ENCODE peak calls at places on chromosomes 2 and 18, in six cellular contexts. Z is HCT116, G is heart right ventricle, V is K562, B is pancreas, S is SJSA1. A is an unnamed sample.

GRCh38 chr2:108988076-108988795 is 784 bp downstream of the EDAR start:
- DNase-seq in V (no peak), B (no peak), G (no peak), S (no peak), Z (no peak), A (no peak)

GRCh38 chr2:86382108-86382507 is 44.7 kb upstream of the REEP1 start:
- DNase-seq in Z (no peak), V (no peak), S (no peak), G (no peak), B (no peak), A (no peak)

GRCh38 chr2:209771474-209772292 is at the start of gene UNC80:
- DNase-seq in S (peak), V (peak), B (peak), Z (no peak), G (peak), A (peak)

GRCh38 chr2:161992526-161992925 is 81.5 kb downstream of the DPP4 start:
- DNase-seq in G (no peak), B (no peak), Z (no peak), V (no peak), S (no peak), A (no peak)

GRCh38 chr2:37020212-37020886 is 54.0 kb upstream of the STRN start:
- DNase-seq in B (no peak), Z (no peak), G (peak), S (no peak), V (no peak), A (no peak)

GRCh38 chr18:11990541-11990940 is 9.2 kb downstream of the IMPA2 start:
- DNase-seq in S (no peak), V (no peak), B (no peak), Z (no peak), G (no peak), A (no peak)

GRCh38 chr2:8605350-8606065 is 76.3 kb upstream of the ID2 start:
- DNase-seq in V (no peak), G (no peak), Z (no peak), S (peak), B (no peak), A (no peak)

GRCh38 chr2:48343154-48343553 is 186.8 kb upstream of the STON1 start:
- DNase-seq in Z (no peak), V (no peak), G (no peak), B (no peak), S (no peak), A (no peak)

GRCh38 chr2:222174450-222174849 is 124.3 kb downstream of the PAX3 start:
- DNase-seq in S (no peak), B (no peak), Z (no peak), V (no peak), G (no peak), A (no peak)

GRCh38 chr2:219687882-219688559 is 60.6 kb downstream of the SLC4A3 start:
- DNase-seq in S (no peak), V (no peak), B (no peak), G (no peak), Z (peak), A (no peak)

GRCh38 chr2:190235551-190235950 is 84.1 kb downstream of the HIBCH start:
- DNase-seq in V (no peak), Z (no peak), G (no peak), B (no peak), S (no peak), A (no peak)

GRCh38 chr18:31329787-31330438 is 12.0 kb downstream of the DSG1 start:
- DNase-seq in G (no peak), Z (no peak), B (no peak), S (no peak), V (no peak), A (no peak)

GRCh38 chr2:146037334-146037870 is 1517.5 kb upstream of the ZEB2 start:
- DNase-seq in V (no peak), S (no peak), Z (no peak), B (no peak), G (no peak), A (no peak)

GRCh38 chr2:232008907-232009638 is 47.6 kb downstream of the DIS3L2 start:
- DNase-seq in Z (no peak), S (peak), V (no peak), G (no peak), B (no peak), A (no peak)

GRCh38 chr2:161406316-161406715 is 9.8 kb upstream of the TBR1 start:
- DNase-seq in Z (no peak), B (no peak), S (no peak), G (no peak), V (no peak), A (no peak)

GRCh38 chr2:116754371-116755101 is 1060.0 kb upstream of the DDX18 start:
- DNase-seq in B (no peak), Z (no peak), S (no peak), G (no peak), V (no peak), A (no peak)

GRCh38 chr2:24040511-24040910 is 6.7 kb downstream of the WDCP start:
- DNase-seq in Z (no peak), S (no peak), B (no peak), V (no peak), G (no peak), A (no peak)

GRCh38 chr2:227325824-227326195 is 759 bp downstream of the MFF start:
- DNase-seq in Z (no peak), S (peak), V (peak), G (peak), B (peak), A (peak)

GRCh38 chr2:183037281-183037659 is 987 bp downstream of the NCKAP1 start:
- DNase-seq in Z (peak), V (no peak), S (peak), G (no peak), B (no peak), A (no peak)

GRCh38 chr2:19035238-19035637 is 323.2 kb downstream of the OSR1 start:
- DNase-seq in S (no peak), B (no peak), V (no peak), Z (no peak), G (peak), A (no peak)

GRCh38 chr2:17270894-17271293 is 247.3 kb downstream of the RAD51AP2 start:
- DNase-seq in S (no peak), Z (no peak), V (no peak), G (no peak), B (no peak), A (no peak)

DNA sequence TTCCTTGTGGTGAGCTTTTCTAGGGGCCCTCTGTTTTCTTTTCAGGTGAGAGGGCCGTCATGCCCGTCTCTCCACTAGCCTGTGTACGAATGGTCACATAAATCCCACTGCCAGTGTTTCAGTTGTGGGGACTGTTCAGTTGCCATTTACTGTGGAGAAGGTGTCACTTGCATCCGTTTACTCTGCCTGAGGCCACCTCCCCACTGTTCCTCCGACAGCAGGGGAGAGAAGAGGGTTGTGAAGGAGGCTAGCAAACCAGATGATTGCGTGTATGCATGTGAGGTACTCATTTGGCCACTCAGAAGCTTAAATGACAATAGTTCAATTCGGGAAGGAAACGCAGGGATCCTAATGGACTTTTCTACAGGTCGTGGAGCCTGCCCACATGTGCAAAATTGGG is 3.3 kb downstream of the MTCL1 start:
- DNase-seq in G (no peak), V (no peak), B (no peak), Z (no peak), S (no peak), A (no peak)
- H3K27ac ChIP-seq in G (no peak), V (no peak), B (no peak), Z (no peak), S (no peak), A (no peak)

GRCh38 chr2:104844813-104845551 is 8.9 kb upstream of the POU3F3 start:
- DNase-seq in G (no peak), Z (no peak), V (no peak), B (peak), S (no peak), A (peak)
- H3K27ac ChIP-seq in G (no peak), Z (no peak), V (no peak), B (no peak), S (no peak), A (peak)

DNA sequence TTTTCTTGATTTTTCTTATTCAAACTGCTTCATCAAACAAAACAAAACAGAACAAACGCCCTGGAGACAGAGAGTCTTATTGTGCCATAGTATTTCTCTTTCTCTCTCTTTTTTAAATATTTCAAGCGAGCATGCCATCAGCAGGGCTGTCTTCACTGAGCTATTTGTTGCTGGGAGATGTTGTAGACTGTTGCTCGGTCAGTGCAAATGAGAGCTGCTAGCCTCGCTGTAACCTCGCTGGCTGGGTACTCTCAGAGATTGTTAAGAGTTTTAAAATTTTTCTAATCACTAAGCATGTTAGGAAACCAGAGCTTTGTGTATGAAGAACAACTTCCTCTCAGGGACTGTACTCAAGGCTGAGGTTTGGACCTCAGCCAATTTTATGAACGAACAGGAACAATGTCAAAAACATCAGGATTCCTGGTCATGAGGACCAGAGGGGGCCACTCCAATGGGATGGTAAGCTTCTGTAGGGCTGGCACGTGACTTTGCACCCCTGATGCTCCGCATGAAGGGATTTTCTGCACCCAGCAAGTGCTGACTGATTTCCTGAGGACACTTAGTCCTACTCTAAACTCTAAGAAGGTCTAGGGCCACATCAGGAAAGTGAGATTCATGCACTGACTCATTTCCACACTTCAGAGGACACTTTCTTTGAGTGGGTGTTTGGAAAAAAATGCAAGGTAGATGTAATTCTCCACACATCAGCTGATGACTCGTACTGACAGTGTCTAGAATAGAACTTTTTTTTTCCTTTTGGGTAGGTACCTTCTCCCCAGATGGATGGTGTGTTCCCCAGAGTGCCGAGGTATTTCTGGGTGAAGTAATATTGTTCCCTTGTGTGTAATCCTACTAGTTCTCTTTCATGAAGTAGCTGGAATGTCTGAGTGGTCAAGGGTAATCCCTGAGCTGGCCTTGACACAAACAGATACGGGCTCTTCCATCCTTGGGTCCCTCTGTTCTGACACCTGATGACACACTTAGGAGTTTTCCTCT is 59.7 kb upstream of the IL1R1 start:
- DNase-seq in Z (peak), B (no peak), V (no peak), G (peak), S (peak), A (no peak)
- H3K27ac ChIP-seq in Z (no peak), B (no peak), V (peak), G (peak), S (peak), A (no peak)

GRCh38 chr2:101253713-101254085 is 1.0 kb downstream of the CNOT11 start:
- DNase-seq in Z (no peak), G (no peak), S (peak), V (no peak), B (no peak), A (no peak)
- H3K27ac ChIP-seq in Z (peak), G (peak), S (peak), V (peak), B (no peak), A (no peak)

DNA sequence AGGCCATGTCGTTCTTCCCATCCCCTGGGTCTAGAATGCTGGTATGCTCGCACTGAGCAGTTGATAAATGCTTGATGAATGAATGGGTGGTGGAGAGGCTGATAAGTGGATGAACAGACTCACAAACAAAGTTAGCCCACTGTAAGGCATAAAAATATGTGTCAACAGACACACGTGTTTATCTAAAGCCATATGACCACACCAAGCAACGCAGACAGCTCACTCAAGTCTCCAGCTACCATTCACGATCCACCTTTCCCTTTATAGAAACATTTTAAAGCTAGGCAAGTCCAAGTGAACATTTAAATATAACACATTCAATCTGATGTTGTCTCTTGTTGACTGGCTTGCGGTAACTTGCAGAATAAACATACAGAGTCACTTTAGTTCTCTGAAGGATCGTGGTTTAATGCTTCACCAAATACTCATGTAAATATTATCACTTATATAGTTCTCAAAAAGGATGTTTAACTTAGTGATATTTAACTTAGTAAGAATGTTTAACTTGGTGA is 105.5 kb downstream of the NOL10 start:
- DNase-seq in G (no peak), V (no peak), B (no peak), Z (no peak), S (peak), A (no peak)
- H3K27ac ChIP-seq in G (no peak), V (no peak), B (no peak), Z (no peak), S (peak), A (no peak)

GRCh38 chr2:72138921-72139381 is 8.7 kb downstream of the CYP26B1 start:
- DNase-seq in S (no peak), B (no peak), G (no peak), Z (no peak), V (no peak), A (no peak)

GRCh38 chr2:72136349-72136748 is 11.3 kb downstream of the CYP26B1 start:
- DNase-seq in B (no peak), G (no peak), S (no peak), V (no peak), Z (no peak), A (no peak)

GRCh38 chr2:72138011-72138881 is 9.4 kb downstream of the CYP26B1 start:
- DNase-seq in S (no peak), V (no peak), G (no peak), B (peak), Z (no peak), A (no peak)

GRCh38 chr2:72136933-72137497 is 10.6 kb downstream of the CYP26B1 start:
- DNase-seq in S (no peak), V (no peak), G (no peak), B (peak), Z (no peak), A (no peak)

GRCh38 chr2:72137498-72138010 is 10.1 kb downstream of the CYP26B1 start:
- DNase-seq in B (peak), V (peak), S (peak), G (peak), Z (no peak), A (no peak)
- H3K27ac ChIP-seq in B (no peak), V (no peak), S (no peak), G (no peak), Z (no peak), A (no peak)

DNA sequence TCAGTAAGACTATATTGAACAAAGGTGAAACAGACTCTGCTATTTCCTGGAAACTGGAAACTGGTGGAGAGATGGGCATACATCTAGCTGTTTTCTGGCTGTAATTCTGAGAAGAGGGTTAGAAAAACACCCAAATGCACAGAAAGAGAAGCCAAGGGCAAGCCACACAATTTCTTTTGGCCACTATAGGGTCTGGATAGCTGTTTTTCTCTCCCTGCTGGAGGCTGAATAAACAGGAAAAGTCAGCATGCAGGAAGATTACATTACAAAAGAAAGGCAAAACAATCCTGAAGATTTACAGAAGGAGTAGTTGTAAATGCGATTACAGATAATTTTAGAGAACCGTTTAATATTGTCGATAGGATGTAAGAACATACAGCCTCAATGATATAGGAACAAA is 186.2 kb upstream of the REG3G start:
- DNase-seq in G (no peak), V (no peak), S (no peak), Z (no peak), B (no peak), A (no peak)
- H3K27ac ChIP-seq in G (no peak), V (no peak), S (no peak), Z (no peak), B (no peak), A (no peak)

A was measured in caudate nucleus.